ENCODE peak calls at places on chromosome X, in six cellular contexts. I is ascending aorta; K is effector memory CD4-positive, alpha-beta T cell; C is kidney; X is NT2/D1; Q is CD8-positive, alpha-beta T cell. A is an unnamed sample. For H3K36me3, the result is how much of the 10 kb centered on the place peaks cover.

GRCh38 chrX:130105226-130105625 is 5.1 kb downstream of the ELF4 start:
- DNase-seq in I (no peak), K (no peak), C (peak), X (no peak), Q (no peak), A (no peak)

GRCh38 chrX:2766921-2767320 is 15.1 kb downstream of the XG start:
- DNase-seq in I (no peak), K (no peak), C (no peak), X (no peak), Q (no peak), A (no peak)

GRCh38 chrX:47264507-47265173 is 31.8 kb downstream of the USP11 start:
- DNase-seq in I (no peak), K (no peak), C (no peak), X (no peak), Q (no peak), A (no peak)

GRCh38 chrX:110258552-110258951 is 59.3 kb downstream of the AMMECR1 start:
- DNase-seq in I (no peak), K (no peak), C (no peak), X (no peak), Q (no peak), A (no peak)

GRCh38 chrX:111467896-111468295 is 43.5 kb upstream of the SERTM2 start:
- DNase-seq in I (no peak), K (no peak), C (peak), X (no peak), Q (no peak), A (no peak)

GRCh38 chrX:72566448-72566847 is 6.2 kb downstream of the HDAC8 start:
- DNase-seq in I (no peak), K (no peak), C (no peak), X (no peak), Q (no peak), A (no peak)

GRCh38 chrX:37998586-37999267 is 7.6 kb upstream of the SYTL5 start:
- DNase-seq in I (no peak), K (no peak), C (no peak), X (no peak), Q (no peak), A (no peak)

GRCh38 chrX:110806145-110806544 is 10.5 kb upstream of the CHRDL1 start:
- DNase-seq in I (no peak), K (no peak), C (no peak), X (no peak), Q (no peak), A (no peak)

GRCh38 chrX:119189586-119189985 is 46.5 kb upstream of the PGRMC1 start:
- DNase-seq in I (no peak), K (no peak), C (peak), X (no peak), Q (no peak), A (no peak)

GRCh38 chrX:3461824-3462508 is 115.5 kb upstream of the MXRA5 start:
- DNase-seq in I (no peak), K (no peak), C (no peak), X (no peak), Q (no peak), A (no peak)

GRCh38 chrX:153645921-153646481 is 1.0 kb upstream of the DUSP9 start:
- DNase-seq in I (no peak), K (no peak), C (peak), X (no peak), Q (no peak), A (no peak)

GRCh38 chrX:110280954-110281353 is 36.9 kb downstream of the AMMECR1 start:
- DNase-seq in I (no peak), K (no peak), C (no peak), X (no peak), Q (no peak), A (no peak)

GRCh38 chrX:153469811-153470410 is 465 bp downstream of the HAUS7 start:
- DNase-seq in I (no peak), K (no peak), C (no peak), X (no peak), Q (no peak), A (no peak)

GRCh38 chrX:24494544-24495113 is 29.5 kb downstream of the PDK3 start:
- DNase-seq in I (no peak), K (no peak), C (no peak), X (no peak), Q (no peak), A (no peak)

GRCh38 chrX:150599226-150599625 is 30.8 kb downstream of the MTM1 start:
- DNase-seq in I (no peak), K (no peak), C (no peak), X (no peak), Q (no peak), A (no peak)

GRCh38 chrX:136867518-136867917 is 13.0 kb downstream of the RBMX start:
- DNase-seq in I (no peak), K (no peak), C (no peak), X (no peak), Q (no peak), A (no peak)

GRCh38 chrX:57915680-57916079 is 5.4 kb upstream of the ZXDA start:
- DNase-seq in I (no peak), K (no peak), C (peak), X (no peak), Q (no peak), A (no peak)

GRCh38 chrX:42694260-42694815 is 83.6 kb downstream of the PPP1R2C start:
- DNase-seq in I (no peak), K (no peak), C (no peak), X (no peak), Q (no peak), A (no peak)

GRCh38 chrX:45851434-45851991 is 650.8 kb upstream of the DIPK2B start:
- DNase-seq in I (no peak), K (no peak), C (no peak), X (peak), Q (peak), A (no peak)

GRCh38 chrX:24870143-24870542 is 145.6 kb downstream of the ARX start:
- DNase-seq in I (no peak), K (no peak), C (no peak), X (no peak), Q (no peak), A (no peak)

GRCh38 chrX:20116087-20116574 is 576 bp downstream of the MAP7D2 start:
- DNase-seq in I (no peak), K (no peak), C (no peak), X (no peak), Q (no peak), A (no peak)

GRCh38 chrX:127708155-127708554 is 344.0 kb downstream of the ACTRT1 start:
- DNase-seq in I (no peak), K (no peak), C (no peak), X (no peak), Q (no peak), A (no peak)

GRCh38 chrX:118178450-118178849 is 61.8 kb upstream of the KLHL13 start:
- DNase-seq in I (no peak), K (no peak), C (no peak), X (no peak), Q (no peak), A (no peak)

GRCh38 chrX:74520291-74520690 is 94.1 kb downstream of the RLIM start:
- DNase-seq in I (no peak), K (no peak), C (no peak), X (no peak), Q (no peak), A (no peak)

GRCh38 chrX:72123471-72124185 is 8.1 kb downstream of the RTL5 start:
- DNase-seq in I (no peak), K (no peak), C (peak), X (peak), Q (no peak), A (no peak)

GRCh38 chrX:39157796-39158195 is 356.5 kb downstream of the MID1IP1 start:
- DNase-seq in I (no peak), K (no peak), C (no peak), X (no peak), Q (no peak), A (no peak)

GRCh38 chrX:132171881-132172280 is 44.1 kb upstream of the FRMD7 start:
- DNase-seq in I (no peak), K (no peak), C (no peak), X (no peak), Q (no peak), A (no peak)

GRCh38 chrX:138939038-138939437 is 227.5 kb upstream of the FGF13 start:
- DNase-seq in I (no peak), K (no peak), C (no peak), X (no peak), Q (no peak), A (no peak)

GRCh38 chrX:110139172-110139571 is 136.3 kb downstream of the TMEM164 start:
- DNase-seq in I (no peak), K (no peak), C (no peak), X (no peak), Q (no peak), A (no peak)

GRCh38 chrX:53684415-53685192 is 1.9 kb downstream of the HUWE1 start:
- DNase-seq in I (no peak), K (no peak), C (peak), X (no peak), Q (no peak), A (no peak)

GRCh38 chrX:7462110-7462509 is 314.2 kb upstream of the PUDP start:
- DNase-seq in I (no peak), K (no peak), C (no peak), X (no peak), Q (no peak), A (no peak)

GRCh38 chrX:55167124-55167523 is 53.0 kb upstream of the PAGE5 start:
- DNase-seq in I (no peak), K (no peak), C (no peak), X (no peak), Q (no peak), A (no peak)

GRCh38 chrX:69189972-69190371 is 24.7 kb upstream of the PJA1 start:
- DNase-seq in I (no peak), K (no peak), C (peak), X (no peak), Q (no peak), A (peak)

GRCh38 chrX:143095311-143095710 is 69.6 kb downstream of the SPANXN4 start:
- DNase-seq in I (no peak), K (no peak), C (no peak), X (no peak), Q (no peak), A (no peak)

GRCh38 chrX:41688154-41688553 is 619 bp upstream of the GPR34 start:
- DNase-seq in I (no peak), K (no peak), C (no peak), X (no peak), Q (no peak), A (no peak)

GRCh38 chrX:41686788-41687187 is 2.0 kb upstream of the GPR34 start:
- DNase-seq in I (no peak), K (no peak), C (no peak), X (no peak), Q (no peak), A (no peak)

GRCh38 chrX:41684138-41684537 is 4.6 kb upstream of the GPR34 start:
- DNase-seq in I (no peak), K (no peak), C (no peak), X (no peak), Q (no peak), A (no peak)

GRCh38 chrX:41688835-41689234 is at the start of gene GPR34:
- DNase-seq in I (no peak), K (no peak), C (no peak), X (no peak), Q (no peak), A (no peak)

DNA sequence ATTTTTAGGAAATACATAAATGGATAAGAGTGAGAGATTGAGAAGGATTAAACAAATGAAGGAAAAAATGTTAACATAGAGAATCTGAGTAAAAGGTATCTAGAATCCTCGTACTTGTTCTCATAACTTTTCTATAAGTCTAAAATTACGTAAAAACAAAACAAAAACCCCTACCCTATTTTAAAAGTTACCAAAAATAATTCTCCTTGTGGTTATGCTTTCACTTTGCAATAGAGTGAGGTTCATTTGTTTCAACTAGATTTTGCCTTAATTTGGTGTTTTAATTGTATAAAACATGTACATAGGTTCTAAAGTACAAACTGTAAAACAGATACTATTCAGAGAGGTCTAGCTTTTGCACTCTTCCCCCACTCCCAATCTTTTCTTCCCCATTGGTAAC is 3.8 kb upstream of the GPR34 start:
- DNase-seq in I (no peak), K (no peak), C (no peak), X (no peak), Q (no peak), A (no peak)
- H3K4me3 ChIP-seq in I (no peak), K (no peak), C (no peak), X (no peak), Q (no peak), A (no peak)

GRCh38 chrX:30858098-30858497 is 31.0 kb downstream of the TAB3 start:
- DNase-seq in I (no peak), K (no peak), C (no peak), X (no peak), Q (no peak), A (no peak)
- H3K36me3 ChIP-seq in I (under half), K (under half), C (under half), X (under half), Q (under half), A (under half)

DNA sequence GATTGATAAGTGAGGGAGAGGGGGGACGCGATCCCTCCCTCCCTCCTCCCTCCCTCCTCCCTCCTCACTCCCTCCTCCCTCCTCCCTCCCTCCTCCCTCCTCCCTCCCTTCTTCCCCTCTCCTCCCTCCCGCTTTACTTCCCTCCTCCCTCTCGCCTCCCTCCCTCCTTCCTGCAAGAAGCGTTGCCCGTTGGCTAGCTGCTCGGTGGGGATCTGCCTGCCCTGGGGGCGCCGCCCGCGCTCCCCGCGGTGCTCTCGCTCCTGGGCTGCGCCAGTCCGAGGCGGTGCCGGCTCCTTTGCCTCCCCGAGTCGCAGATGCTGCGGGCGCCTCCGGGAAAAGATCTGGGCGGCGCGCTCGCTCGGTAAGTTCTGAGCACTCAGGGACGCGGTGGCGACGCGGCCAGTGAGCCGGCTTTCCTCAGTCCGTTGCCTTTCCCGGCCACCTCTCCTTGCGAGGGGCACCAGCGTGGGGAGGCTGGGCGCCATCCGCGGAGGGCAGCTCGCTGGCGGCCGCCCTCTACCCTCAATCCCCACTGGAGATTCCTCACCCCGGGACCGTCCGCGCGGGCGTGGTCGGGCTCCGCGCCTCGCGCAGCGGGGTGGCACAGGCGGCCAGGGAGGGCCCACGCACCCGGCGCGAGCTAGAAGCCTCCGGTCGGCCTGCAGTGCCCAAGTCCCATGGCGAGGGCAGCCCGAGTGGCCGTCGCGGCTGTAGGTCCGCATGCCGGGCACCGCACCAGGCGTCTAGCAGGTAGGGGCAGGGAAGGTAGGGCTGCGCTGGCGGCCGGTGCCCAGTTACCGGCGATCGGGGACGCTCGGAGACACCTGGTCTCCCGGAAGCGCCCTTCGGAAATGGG is at the start of gene SLITRK2:
- DNase-seq in I (no peak), K (no peak), C (peak), X (no peak), Q (no peak), A (no peak)
- H3K4me3 ChIP-seq in I (peak), K (no peak), C (peak), X (peak), Q (no peak), A (peak)

GRCh38 chrX:35380808-35381700 is 417.1 kb upstream of the MAGEB16 start:
- DNase-seq in I (no peak), K (no peak), C (no peak), X (peak), Q (no peak), A (no peak)

DNA sequence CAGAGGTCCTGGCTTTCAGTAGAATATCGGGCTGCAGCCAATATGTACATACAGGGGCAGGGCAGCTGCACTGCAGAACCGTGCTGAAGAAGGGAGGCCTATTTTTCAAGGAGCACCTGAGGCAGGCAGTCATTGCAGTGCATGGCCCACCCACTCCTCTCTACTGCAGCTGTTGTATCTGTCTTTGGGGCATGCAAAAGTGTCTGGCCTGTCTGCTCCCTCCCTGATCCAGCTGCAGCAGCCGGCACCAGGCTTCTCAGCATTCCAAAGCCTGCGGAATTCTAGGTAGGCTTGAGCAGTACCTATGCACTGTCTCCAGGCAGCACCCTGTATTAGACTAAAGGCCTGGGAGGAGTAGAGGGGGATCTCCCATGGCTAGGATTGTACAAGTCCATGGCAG is 415.2 kb upstream of the MAGEB16 start:
- DNase-seq in I (no peak), K (no peak), C (no peak), X (no peak), Q (no peak), A (no peak)
- H3K36me3 ChIP-seq in I (under half), K (under half), C (under half), X (under half), Q (under half), A (under half)

DNA sequence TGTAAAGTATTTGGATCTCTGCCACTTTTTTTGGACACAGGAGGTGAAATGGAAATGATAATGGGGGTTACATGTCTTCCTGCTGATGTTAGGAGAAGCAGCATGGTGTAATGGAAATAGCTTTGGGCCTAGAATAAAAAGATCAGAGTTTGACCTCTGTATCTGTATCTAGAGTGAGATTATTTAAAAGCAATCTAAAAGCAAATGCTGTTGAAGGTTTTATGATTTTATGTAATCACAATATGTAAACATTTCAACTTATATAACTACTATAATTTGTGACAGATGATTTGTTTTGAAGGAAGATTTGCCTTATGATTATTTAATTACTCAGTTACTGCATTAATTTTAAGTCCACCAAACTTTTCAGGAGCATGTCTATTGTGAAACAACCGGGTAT is 3.4 kb downstream of the COL4A5 start:
- DNase-seq in I (no peak), K (no peak), C (no peak), X (no peak), Q (no peak), A (no peak)
- H3K4me3 ChIP-seq in I (peak), K (no peak), C (no peak), X (no peak), Q (no peak), A (peak)

DNA sequence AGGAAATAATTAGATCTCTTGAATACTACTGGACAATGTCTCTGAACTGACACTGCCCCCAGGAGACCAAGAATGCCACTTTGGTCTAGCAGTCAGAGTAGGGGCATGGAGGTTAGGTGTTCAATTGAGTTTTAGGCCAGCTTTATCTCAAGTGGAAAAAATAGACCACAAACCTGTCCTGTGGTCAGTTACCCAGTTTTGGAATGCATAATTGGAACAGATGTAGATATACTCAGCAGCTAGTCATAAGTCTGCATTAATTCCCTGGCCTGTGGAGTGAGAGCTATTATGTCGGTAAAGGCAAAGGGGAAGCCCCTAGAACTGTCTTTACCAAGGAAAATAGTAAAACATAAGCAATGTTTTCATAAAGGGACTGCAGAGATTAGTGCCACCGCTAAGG is 587.7 kb downstream of the GLUD2 start:
- DNase-seq in I (no peak), K (no peak), C (no peak), X (no peak), Q (no peak), A (no peak)
- H3K36me3 ChIP-seq in I (under half), K (under half), C (under half), X (under half), Q (under half), A (under half)

GRCh38 chrX:48695524-48695875 is 1.0 kb upstream of the SUV39H1 start:
- DNase-seq in I (no peak), K (no peak), C (no peak), X (no peak), Q (no peak), A (no peak)
- H3K4me3 ChIP-seq in I (peak), K (no peak), C (peak), X (peak), Q (peak), A (peak)

GRCh38 chrX:12026481-12026880 is 111.8 kb upstream of the FRMPD4 start:
- DNase-seq in I (no peak), K (no peak), C (no peak), X (no peak), Q (no peak), A (no peak)

GRCh38 chrX:12021708-12022107 is 116.6 kb upstream of the FRMPD4 start:
- DNase-seq in I (no peak), K (no peak), C (no peak), X (no peak), Q (no peak), A (no peak)
- H3K36me3 ChIP-seq in I (under half), K (under half), C (under half), X (under half), Q (under half), A (under half)